ENCODE peak calls at places on chromosomes 12 and 14, in seven cellular contexts. V, Q, M, K, P, F and I are unnamed samples.

GRCh38 chr14:70780396-70781075 is 28.8 kb downstream of the MAP3K9 start:
- DNase-seq in V (no peak), Q (no peak), M (no peak), K (no peak), P (peak; percentile 23), F (peak; percentile 9), I (peak; percentile 84)

GRCh38 chr12:52130695-52131094 is 51.2 kb downstream of the SMIM41 start:
- DNase-seq in V (no peak), Q (peak; percentile 78), M (no peak), K (no peak), P (no peak), F (peak; percentile 60), I (no peak)

GRCh38 chr14:87483651-87484260 is 509.2 kb downstream of the GALC start:
- DNase-seq in V (no peak), Q (no peak), M (peak; percentile 63), K (no peak), P (no peak), F (no peak), I (no peak)

GRCh38 chr14:96049932-96050331 is 10.8 kb downstream of the C14orf132 start:
- DNase-seq in V (peak; percentile 11), Q (no peak), M (no peak), K (no peak), P (no peak), F (no peak), I (no peak)

GRCh38 chr14:66974397-66975025 is 214.7 kb upstream of the GARIN2 start:
- DNase-seq in V (peak; percentile 7), Q (no peak), M (peak; percentile 4), K (no peak), P (no peak), F (no peak), I (no peak)

GRCh38 chr12:42589465-42590323 is at the start of gene PRICKLE1:
- DNase-seq in V (peak; percentile 67), Q (peak; percentile 80), M (peak; percentile 60), K (no peak), P (peak; percentile 39), F (no peak), I (no peak)

GRCh38 chr12:52691076-52691764 is 11.0 kb upstream of the KRT1 start:
- DNase-seq in V (no peak), Q (peak; percentile 83), M (no peak), K (peak; percentile 49), P (no peak), F (peak; percentile 6), I (no peak)

GRCh38 chr12:75721231-75721641 is 209.8 kb upstream of the KRR1 start:
- DNase-seq in V (peak; percentile 52), Q (no peak), M (peak; percentile 19), K (no peak), P (no peak), F (no peak), I (no peak)

GRCh38 chr12:131825146-131825892 is 2.9 kb upstream of the MMP17 start:
- DNase-seq in V (peak; percentile 29), Q (peak; percentile 42), M (no peak), K (no peak), P (no peak), F (no peak), I (no peak)

GRCh38 chr12:78636253-78636855 is 228.2 kb upstream of the SYT1 start:
- DNase-seq in V (peak; percentile 64), Q (no peak), M (no peak), K (no peak), P (no peak), F (no peak), I (no peak)

GRCh38 chr14:99599440-99599839 is 4.6 kb downstream of the CCDC85C start:
- DNase-seq in V (no peak), Q (no peak), M (no peak), K (no peak), P (no peak), F (no peak), I (no peak)

GRCh38 chr14:24813089-24813815 is 179.3 kb upstream of the GZMB start:
- DNase-seq in V (no peak), Q (no peak), M (no peak), K (no peak), P (no peak), F (no peak), I (no peak)

GRCh38 chr12:28755027-28755426 is 394.1 kb upstream of the FAR2 start:
- DNase-seq in V (no peak), Q (no peak), M (no peak), K (no peak), P (no peak), F (no peak), I (no peak)

GRCh38 chr14:27945512-27945911 is 821.1 kb upstream of the FOXG1 start:
- DNase-seq in V (no peak), Q (no peak), M (no peak), K (no peak), P (no peak), F (no peak), I (no peak)

GRCh38 chr12:2023365-2023764 is 19.1 kb upstream of the DCP1B start:
- DNase-seq in V (no peak), Q (peak; percentile 63), M (no peak), K (no peak), P (no peak), F (peak; percentile 17), I (no peak)

GRCh38 chr12:69988601-69989194 is 163.7 kb downstream of the MYRFL start:
- DNase-seq in V (peak; percentile 83), Q (no peak), M (peak; percentile 65), K (no peak), P (no peak), F (no peak), I (no peak)

GRCh38 chr14:64536488-64537245 is 3.9 kb upstream of the HSPA2 start:
- DNase-seq in V (peak; percentile 40), Q (peak; percentile 54), M (peak; percentile 46), K (no peak), P (no peak), F (no peak), I (no peak)

GRCh38 chr12:104790296-104791125 is 167.6 kb downstream of the SLC41A2 start:
- DNase-seq in V (no peak), Q (peak; percentile 92), M (peak; percentile 3), K (no peak), P (peak; percentile 12), F (no peak), I (no peak)